ENCODE peak calls at places on chromosomes 2 and 18, in nine cellular contexts. W, A, K, E, Q, G, R, C and T are unnamed samples.

GRCh38 chr2:96527052-96527964 is 9.2 kb upstream of the ARID5A start:
- DNase-seq in C (peak), A (peak), G (no peak), K (peak), W (no peak), Q (peak), R (no peak), E (peak), T (peak)

GRCh38 chr18:22674300-22674699 is 256.6 kb upstream of the CTAGE1 start:
- DNase-seq in G (no peak), E (no peak), Q (no peak), K (peak), C (no peak), R (peak), A (no peak), W (peak), T (no peak)

GRCh38 chr2:84888401-84889276 is 7.8 kb upstream of the TRABD2A start:
- DNase-seq in A (peak), R (no peak), E (no peak), C (no peak), K (peak), G (no peak), Q (peak), W (no peak), T (peak)

GRCh38 chr2:162217596-162217995 is 25.6 kb downstream of the FAP start:
- DNase-seq in G (no peak), C (no peak), Q (no peak), A (no peak), R (no peak), K (no peak), E (no peak), W (peak), T (no peak)

GRCh38 chr18:31538837-31539236 is 40.9 kb downstream of the DSG2 start:
- DNase-seq in E (no peak), W (no peak), G (no peak), Q (no peak), R (no peak), K (no peak), C (no peak), A (no peak), T (no peak)

GRCh38 chr2:174595415-174595814 is 2.2 kb downstream of the WIPF1 start:
- DNase-seq in A (no peak), E (no peak), R (no peak), G (no peak), Q (no peak), K (no peak), W (no peak), C (no peak), T (no peak)

GRCh38 chr2:231286964-231287363 is 88.5 kb downstream of the ARMC9 start:
- DNase-seq in E (no peak), A (no peak), R (no peak), C (no peak), Q (no peak), K (no peak), G (no peak), W (no peak), T (no peak)

GRCh38 chr2:45009928-45010705 is 865 bp upstream of the SIX2 start:
- DNase-seq in E (no peak), Q (peak), W (peak), A (no peak), R (no peak), G (no peak), K (peak), C (peak), T (no peak)

GRCh38 chr2:96144481-96145027 is 686 bp downstream of the DUSP2 start:
- DNase-seq in E (no peak), W (no peak), K (no peak), Q (no peak), R (no peak), C (peak), G (no peak), A (peak), T (no peak)

GRCh38 chr2:234981197-234982095 is 29.6 kb downstream of the SH3BP4 start:
- DNase-seq in G (no peak), E (no peak), R (peak), A (no peak), W (peak), K (peak), Q (no peak), C (peak), T (no peak)

GRCh38 chr18:42268186-42268725 is 313.2 kb downstream of the PIK3C3 start:
- DNase-seq in W (no peak), K (no peak), E (no peak), C (no peak), R (no peak), Q (no peak), G (no peak), A (no peak), T (no peak)

GRCh38 chr2:9228088-9228751 is 21.6 kb downstream of the ASAP2 start:
- DNase-seq in A (no peak), R (no peak), W (no peak), C (no peak), K (peak), G (no peak), Q (no peak), E (no peak), T (no peak)

GRCh38 chr2:156332452-156333273 is at the start of gene NR4A2:
- DNase-seq in Q (peak), K (peak), C (peak), A (peak), W (peak), G (peak), R (no peak), E (peak), T (peak)

GRCh38 chr18:59893971-59894370 is 5.8 kb upstream of the PMAIP1 start:
- DNase-seq in E (no peak), K (no peak), Q (no peak), G (no peak), C (no peak), W (no peak), R (no peak), A (no peak), T (no peak)

GRCh38 chr2:26974352-26974751 is 3.9 kb downstream of the MAPRE3 start:
- DNase-seq in W (no peak), R (no peak), K (no peak), A (no peak), C (no peak), Q (no peak), E (no peak), G (no peak), T (no peak)

GRCh38 chr2:110675679-110676078 is 2.2 kb downstream of the BUB1 start:
- DNase-seq in C (no peak), A (peak), Q (no peak), W (no peak), R (no peak), E (no peak), G (no peak), K (no peak), T (no peak)

GRCh38 chr2:132929786-132930185 is 259.8 kb upstream of the LYPD1 start:
- DNase-seq in R (no peak), A (no peak), G (no peak), E (no peak), Q (no peak), C (no peak), W (no peak), K (peak), T (no peak)

GRCh38 chr2:173963817-173964564 is 1.2 kb downstream of the SP3 start:
- DNase-seq in G (peak), E (peak), W (peak), R (no peak), K (peak), Q (peak), A (peak), C (peak), T (peak)

GRCh38 chr2:204542967-204543608 is 2.2 kb upstream of the PARD3B start:
- DNase-seq in Q (no peak), G (no peak), K (no peak), R (no peak), C (no peak), E (no peak), W (no peak), A (no peak), T (no peak)

GRCh38 chr2:200351815-200352214 is 45.3 kb downstream of the SPATS2L start:
- DNase-seq in W (no peak), K (no peak), E (no peak), R (no peak), A (no peak), G (no peak), C (no peak), Q (no peak), T (no peak)

GRCh38 chr2:28684142-28684858 is 67.3 kb upstream of the PPP1CB start:
- DNase-seq in Q (no peak), W (no peak), C (no peak), E (no peak), A (no peak), R (no peak), G (no peak), K (no peak), T (no peak)

GRCh38 chr18:46632401-46633089 is 24.5 kb downstream of the LOXHD1 start:
- DNase-seq in Q (no peak), W (no peak), R (peak), G (no peak), A (no peak), C (no peak), E (no peak), K (peak), T (no peak)

GRCh38 chr18:76838182-76838581 is 15.8 kb downstream of the ZNF236 start:
- DNase-seq in G (no peak), K (peak), E (no peak), W (no peak), R (no peak), C (no peak), A (no peak), Q (no peak), T (no peak)

GRCh38 chr2:69559696-69560482 is 83.7 kb downstream of the AAK1 start:
- DNase-seq in Q (peak), E (no peak), C (peak), R (peak), W (no peak), G (no peak), A (peak), K (peak), T (peak)

GRCh38 chr2:46776687-46777327 is 138.8 kb downstream of the MCFD2 start:
- DNase-seq in C (peak), E (peak), A (peak), G (no peak), Q (peak), R (no peak), W (no peak), K (peak), T (peak)

GRCh38 chr2:20370191-20370590 is 19.5 kb upstream of the PUM2 start:
- DNase-seq in C (no peak), E (no peak), A (no peak), Q (no peak), R (no peak), W (no peak), K (no peak), G (no peak), T (no peak)

GRCh38 chr2:25617948-25618646 is 55.3 kb downstream of the DTNB start:
- DNase-seq in Q (no peak), W (peak), K (peak), C (no peak), E (no peak), A (no peak), G (no peak), R (peak), T (no peak)

GRCh38 chr18:31819106-31819924 is 58.6 kb upstream of the SLC25A52 start:
- DNase-seq in A (no peak), C (no peak), G (no peak), Q (peak), E (no peak), W (peak), R (peak), K (peak), T (peak)

GRCh38 chr2:10191554-10191953 is 69.0 kb downstream of the RRM2 start:
- DNase-seq in Q (no peak), R (no peak), C (no peak), K (no peak), E (no peak), G (no peak), A (no peak), W (no peak), T (no peak)

GRCh38 chr2:217289909-217290283 is 430.0 kb upstream of the TNP1 start:
- DNase-seq in Q (no peak), K (peak), E (no peak), C (no peak), W (no peak), G (no peak), A (no peak), R (no peak), T (no peak)

GRCh38 chr18:1306641-1307040 is 402.0 kb downstream of the ADCYAP1 start:
- DNase-seq in C (no peak), W (no peak), Q (no peak), K (no peak), G (no peak), R (no peak), A (no peak), E (no peak), T (no peak)

GRCh38 chr18:33870059-33870458 is 292.0 kb downstream of the ASXL3 start:
- DNase-seq in R (peak), K (peak), W (no peak), G (no peak), E (no peak), Q (no peak), A (no peak), C (no peak), T (no peak)

GRCh38 chr2:160194946-160195345 is 5.1 kb downstream of the ITGB6 start:
- DNase-seq in R (no peak), C (no peak), W (no peak), Q (no peak), G (no peak), A (peak), E (no peak), K (no peak), T (no peak)

GRCh38 chr2:38750793-38751042 is 443 bp downstream of the SRSF7 start:
- DNase-seq in A (peak), W (no peak), C (peak), E (peak), K (no peak), G (peak), Q (peak), R (no peak), T (peak)

GRCh38 chr2:43324589-43325447 is 98.4 kb upstream of the ZFP36L2 start:
- DNase-seq in W (no peak), Q (no peak), K (peak), C (no peak), A (no peak), G (no peak), R (no peak), E (no peak), T (no peak)

GRCh38 chr2:8889978-8890377 is 52.6 kb upstream of the KIDINS220 start:
- DNase-seq in C (no peak), G (no peak), R (no peak), W (no peak), A (no peak), K (no peak), Q (no peak), E (no peak), T (no peak)

GRCh38 chr2:96927420-96928171 is 57.7 kb upstream of the SEMA4C start:
- DNase-seq in E (no peak), R (no peak), Q (no peak), A (no peak), W (no peak), G (peak), C (no peak), K (peak), T (no peak)

GRCh38 chr2:232103140-232103737 is 141.7 kb downstream of the DIS3L2 start:
- DNase-seq in W (no peak), Q (no peak), G (no peak), R (no peak), E (no peak), K (peak), A (no peak), C (no peak), T (no peak)

GRCh38 chr2:36322108-36322507 is 33.5 kb upstream of the CRIM1 start:
- DNase-seq in C (no peak), A (no peak), K (peak), R (no peak), G (no peak), E (no peak), W (no peak), Q (no peak), T (no peak)
- TF ChIP-seq CTCF in C (peak), A (peak), K (peak), R (peak), G (peak), E (peak), W (peak), Q (no peak), T (peak)

GRCh38 chr2:112958428-112959108 is 19.2 kb upstream of the IL36G start:
- DNase-seq in C (peak), Q (peak), G (no peak), R (no peak), E (peak), A (peak), W (peak), K (peak), T (peak)

GRCh38 chr2:112962308-112963175 is 15.3 kb upstream of the IL36G start:
- DNase-seq in A (no peak), Q (no peak), E (no peak), G (no peak), W (no peak), R (no peak), K (no peak), C (no peak), T (no peak)

GRCh38 chr2:112957511-112957910 is 20.3 kb upstream of the IL36G start:
- DNase-seq in C (no peak), A (no peak), R (no peak), K (no peak), E (no peak), W (no peak), Q (no peak), G (no peak), T (no peak)

GRCh38 chr2:112959109-112959591 is 18.7 kb upstream of the IL36G start:
- DNase-seq in E (no peak), R (no peak), G (no peak), W (no peak), A (no peak), Q (no peak), K (peak), C (peak), T (no peak)

DNA sequence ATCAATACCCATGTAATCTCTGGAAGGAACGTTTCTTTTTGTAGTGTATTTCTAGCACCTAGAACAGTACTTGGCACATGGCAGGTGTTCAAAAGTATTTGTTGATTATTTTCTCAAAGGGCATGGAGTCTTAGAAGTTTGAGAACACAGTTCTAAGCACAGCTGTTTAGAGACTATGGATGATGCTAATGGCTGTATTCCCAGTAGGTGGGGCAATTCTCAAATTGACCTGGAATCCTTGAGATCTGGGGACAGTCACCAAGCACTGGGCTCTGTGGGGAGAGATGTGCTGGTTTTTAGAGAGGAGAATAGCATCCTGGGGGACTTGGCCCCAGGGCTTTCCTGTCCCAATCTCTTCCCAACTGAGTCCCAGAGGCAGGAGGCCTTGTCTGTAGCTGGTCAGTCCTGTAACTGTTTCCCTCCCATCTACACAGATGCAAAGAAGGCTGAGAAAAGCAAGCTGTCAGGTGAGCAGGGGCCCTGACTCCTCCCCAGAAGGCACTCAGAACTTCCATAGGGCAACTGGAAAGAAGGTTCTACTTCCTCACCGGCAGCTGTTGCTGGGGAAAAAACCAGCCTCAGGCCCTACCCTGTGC is 17.5 kb upstream of the IL36G start:
- DNase-seq in G (no peak), Q (no peak), E (no peak), W (no peak), A (no peak), R (no peak), K (no peak), C (no peak), T (no peak)
- TF ChIP-seq CTCF in G (no peak), Q (no peak), E (no peak), W (no peak), A (no peak), R (no peak), K (peak), C (no peak), T (no peak)

DNA sequence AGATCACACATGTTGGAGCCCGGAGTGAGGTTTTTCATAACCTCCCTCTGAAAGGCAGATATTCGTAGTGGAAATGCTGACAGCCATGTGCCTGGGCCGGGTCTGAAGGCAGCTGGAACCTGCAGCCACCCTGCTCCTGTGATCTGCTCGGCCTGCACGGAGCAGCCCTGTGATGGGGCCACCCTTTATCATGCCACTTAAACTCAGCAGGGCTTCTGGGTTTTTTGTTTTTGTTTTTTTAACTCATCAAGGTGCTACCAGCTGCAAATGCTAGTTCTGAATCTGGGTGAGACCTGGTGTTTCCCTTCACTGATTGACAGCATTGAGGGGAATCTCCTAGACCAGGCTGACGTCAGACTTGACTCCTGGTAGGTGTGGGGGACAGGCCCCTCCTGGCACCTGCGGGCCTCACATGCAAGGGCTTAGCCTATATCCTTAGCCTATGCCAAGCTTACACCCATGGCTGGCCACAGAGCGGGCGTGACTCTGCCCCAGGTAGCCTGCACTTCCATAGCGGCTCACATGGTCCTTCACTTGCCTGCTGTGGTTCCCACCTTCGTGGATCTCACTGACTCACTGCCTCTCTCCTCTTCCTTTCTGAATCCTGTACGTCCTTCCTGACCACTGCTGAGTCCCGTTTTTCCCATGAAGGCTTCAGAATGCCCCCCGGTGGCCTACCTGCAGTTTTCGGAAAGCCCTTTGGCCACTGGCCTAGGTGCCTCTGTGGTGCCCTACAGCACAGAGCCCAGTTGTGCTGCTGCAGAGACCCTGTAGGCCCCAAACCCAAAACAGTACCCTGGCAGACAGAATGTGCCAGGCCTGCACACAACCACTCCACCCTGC is 217.2 kb downstream of the SEPTIN10 start:
- DNase-seq in A (peak), K (peak), C (peak), W (no peak), E (no peak), Q (no peak), R (no peak), G (no peak), T (no peak)
- TF ChIP-seq CTCF in A (no peak), K (peak), C (no peak), W (no peak), E (no peak), Q (no peak), R (no peak), G (no peak), T (no peak)

GRCh38 chr2:215442392-215442787 is 6.5 kb upstream of the FN1 start:
- DNase-seq in R (no peak), E (no peak), W (no peak), Q (no peak), G (no peak), A (no peak), K (no peak), C (no peak), T (no peak)
- TF ChIP-seq CTCF in R (no peak), E (no peak), W (no peak), Q (no peak), G (no peak), A (no peak), K (no peak), C (no peak), T (no peak)

DNA sequence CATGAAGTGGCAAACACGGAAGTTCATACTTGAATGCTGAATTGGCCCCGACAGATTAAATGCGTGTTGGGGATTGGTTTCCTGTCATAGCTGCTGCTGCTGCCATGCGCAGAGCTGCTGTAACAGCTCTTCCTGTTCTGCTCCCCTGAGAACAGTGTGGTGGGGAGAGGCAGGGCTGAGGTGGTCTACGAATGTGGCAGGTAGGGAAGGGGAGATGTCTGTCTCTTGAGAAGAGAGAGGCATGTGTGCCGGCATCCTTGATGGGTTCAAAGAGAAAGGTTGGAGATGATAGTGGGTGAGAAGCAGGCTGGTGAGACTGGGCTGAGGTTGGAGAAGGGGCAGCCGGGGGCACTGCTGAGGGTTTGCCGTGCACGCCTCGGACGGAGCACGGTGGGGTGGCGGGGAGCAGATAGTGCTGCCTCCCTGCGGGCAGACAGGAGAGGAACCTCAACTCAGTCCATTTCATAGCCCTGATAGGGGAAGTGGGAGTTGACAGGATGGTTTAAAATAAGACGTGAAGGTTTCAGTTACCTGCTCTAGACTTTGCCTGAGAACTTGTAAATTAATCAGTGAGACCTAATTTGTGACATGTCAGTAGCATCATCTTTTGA is 46.1 kb downstream of the TMEM185B start:
- DNase-seq in G (no peak), K (no peak), E (peak), W (no peak), Q (peak), C (peak), A (peak), R (no peak), T (peak)
- TF ChIP-seq CTCF in G (no peak), K (peak), E (peak), W (no peak), Q (peak), C (no peak), A (peak), R (no peak), T (peak)